ENCODE peak calls at places on chromosomes 7 and 10, in four cellular contexts. M is ecto neural progenitor cell, O is HTR-8/SVneo, H is Daoy. A is an unnamed sample.
A peak's percentile ranks its signal among the peaks of the same experiment; 100 is the strongest.

GRCh38 chr7:84970683-84971082 is 216.2 kb downstream of the SEMA3D start:
- DNase-seq in M (no peak), O (no peak), H (no peak), A (no peak)

GRCh38 chr10:28661035-28661434 is 16.3 kb upstream of the BAMBI start:
- DNase-seq in M (no peak), O (no peak), H (peak; percentile 49), A (no peak)

GRCh38 chr7:124201768-124202349 is 169.0 kb upstream of the TMEM229A start:
- DNase-seq in M (no peak), O (no peak), H (peak; percentile 31), A (no peak)

GRCh38 chr10:60950312-60950711 is 6.3 kb upstream of the RHOBTB1 start:
- DNase-seq in M (no peak), O (no peak), H (no peak), A (no peak)

GRCh38 chr7:24701232-24701898 is 55.9 kb downstream of the GSDME start:
- DNase-seq in M (no peak), O (peak; percentile 82), H (peak; percentile 93), A (no peak)

GRCh38 chr10:13023754-13024153 is 22.2 kb upstream of the CCDC3 start:
- DNase-seq in M (no peak), O (no peak), H (no peak), A (no peak)

GRCh38 chr7:22277375-22277774 is 79.6 kb downstream of the RAPGEF5 start:
- DNase-seq in M (no peak), O (no peak), H (no peak), A (no peak)

GRCh38 chr7:11748884-11749283 is 83.1 kb downstream of the THSD7A start:
- DNase-seq in M (no peak), O (no peak), H (no peak), A (no peak)

GRCh38 chr7:29139191-29139590 is 7.1 kb downstream of the CPVL start:
- DNase-seq in M (no peak), O (no peak), H (peak; percentile 86), A (no peak)

GRCh38 chr7:98802088-98802780 is 67.6 kb downstream of the TMEM130 start:
- DNase-seq in M (peak; percentile 82), O (peak; percentile 60), H (peak; percentile 97), A (peak; percentile 44)

GRCh38 chr7:66013938-66014337 is 31.9 kb upstream of the GUSB start:
- DNase-seq in M (peak; percentile 49), O (peak; percentile 19), H (peak; percentile 56), A (peak; percentile 55)

GRCh38 chr10:97426776-97427570 is 982 bp downstream of the PGAM1 start:
- DNase-seq in M (no peak), O (no peak), H (peak; percentile 18), A (no peak)

GRCh38 chr10:17348111-17349008 is 106.0 kb downstream of the ST8SIA6 start:
- DNase-seq in M (no peak), O (peak; percentile 75), H (peak; percentile 83), A (no peak)

GRCh38 chr10:110989016-110989415 is 69.6 kb downstream of the SHOC2 start:
- DNase-seq in M (no peak), O (no peak), H (no peak), A (no peak)

GRCh38 chr7:134470864-134471263 is 12.0 kb upstream of the AKR1B1 start:
- DNase-seq in M (no peak), O (no peak), H (peak; percentile 79), A (no peak)

GRCh38 chr10:118754132-118754555 is 626 bp downstream of the CACUL1 start:
- DNase-seq in M (peak; percentile 76), O (no peak), H (peak; percentile 51), A (peak; percentile 70)

GRCh38 chr10:72889391-72889831 is 4.1 kb upstream of the OIT3 start:
- DNase-seq in M (no peak), O (no peak), H (peak; percentile 3), A (no peak)

A was measured in H9.